ENCODE peak calls at places on chromosomes 7 and 10, in five cellular contexts. F is T-helper 22 cell; S is astrocyte; G is A549; L is stimulated activated CD4-positive, alpha-beta T cell treated with anti-CD3 and anti-CD28 coated beads, Interleukin-2, amount 100 ng/mL, for 48 hours. O is an unnamed sample.
A peak's percentile ranks its signal among the peaks of the same experiment; 100 is the strongest.

GRCh38 chr10:48976208-48976607 is 36.6 kb upstream of the LRRC18 start:
- DNase-seq in F (no peak), S (no peak), G (peak; percentile 32), L (no peak), O (no peak)

GRCh38 chr7:27095050-27095896 is 527 bp downstream of the HOXA1 start:
- DNase-seq in L (no peak), S (peak; percentile 12), F (no peak), G (no peak), O (no peak)

GRCh38 chr7:28631995-28632394 is 219.7 kb downstream of the CREB5 start:
- DNase-seq in G (no peak), F (no peak), S (no peak), L (no peak), O (no peak)

GRCh38 chr10:86401588-86402282 is 35.1 kb upstream of the GRID1 start:
- DNase-seq in F (no peak), G (peak; percentile 31), S (no peak), L (no peak), O (no peak)

GRCh38 chr10:20957744-20958143 is 60.6 kb upstream of the NEBL start:
- DNase-seq in L (no peak), S (no peak), G (no peak), F (no peak), O (no peak)

GRCh38 chr7:1666779-1667565 is 3.1 kb upstream of the ELFN1 start:
- DNase-seq in S (no peak), F (no peak), L (no peak), G (peak; percentile 32), O (no peak)

GRCh38 chr7:158267737-158268435 is 319.7 kb downstream of the PTPRN2 start:
- DNase-seq in S (no peak), F (no peak), G (no peak), L (no peak), O (no peak)

GRCh38 chr10:117736655-117737054 is 194.1 kb downstream of the EMX2 start:
- DNase-seq in G (peak; percentile 27), F (no peak), S (no peak), L (no peak), O (no peak)

GRCh38 chr10:29412452-29413004 is 123.7 kb downstream of the LYZL1 start:
- DNase-seq in F (no peak), S (no peak), L (no peak), G (no peak), O (no peak)

GRCh38 chr7:123601530-123601929 is at the start of gene ASB15:
- DNase-seq in G (no peak), F (no peak), L (no peak), S (no peak), O (no peak)

GRCh38 chr7:51187941-51188340 is 128.7 kb downstream of the COBL start:
- DNase-seq in S (no peak), F (no peak), L (no peak), G (peak; percentile 36), O (no peak)

GRCh38 chr10:96585726-96586418 is 940 bp downstream of the TM9SF3 start:
- DNase-seq in G (no peak), S (peak; percentile 12), L (no peak), F (peak; percentile 5), O (no peak)

GRCh38 chr10:73905256-73906018 is 5.5 kb upstream of the PLAU start:
- DNase-seq in F (no peak), S (no peak), L (no peak), G (no peak), O (no peak)

GRCh38 chr10:48701139-48701901 is 16.6 kb downstream of the WDFY4 start:
- DNase-seq in F (no peak), S (no peak), L (no peak), G (no peak), O (no peak)

GRCh38 chr10:10564081-10564480 is 453.6 kb upstream of the CELF2 start:
- DNase-seq in G (no peak), F (no peak), S (no peak), L (no peak), O (no peak)

GRCh38 chr7:105877736-105878135 is 1.3 kb upstream of the ATXN7L1 start:
- DNase-seq in F (no peak), G (no peak), L (no peak), S (no peak), O (no peak)

GRCh38 chr10:61939575-61940301 is 38.2 kb downstream of the ARID5B start:
- DNase-seq in F (no peak), S (peak; percentile 82), G (peak; percentile 9), L (no peak), O (peak; percentile 69)

GRCh38 chr10:124010563-124011131 is 82.8 kb downstream of the CHST15 start:
- DNase-seq in G (no peak), S (no peak), L (no peak), F (no peak), O (no peak)

GRCh38 chr10:46304671-46305429 is 18.1 kb downstream of the ANTXRL start:
- DNase-seq in G (no peak), L (no peak), F (no peak), S (no peak), O (no peak)

GRCh38 chr7:7738622-7739021 is 20.2 kb upstream of the RPA3 start:
- DNase-seq in G (no peak), S (no peak), L (no peak), F (no peak), O (no peak)

GRCh38 chr7:2417981-2418481 is 14.6 kb downstream of the CHST12 start:
- DNase-seq in S (peak; percentile 44), L (no peak), G (no peak), F (no peak), O (peak; percentile 29)

GRCh38 chr10:13961853-13962252 is 368.9 kb downstream of the FRMD4A start:
- DNase-seq in F (no peak), G (no peak), S (no peak), L (no peak), O (no peak)

GRCh38 chr7:157579425-157579824 is 242.6 kb downstream of the DNAJB6 start:
- DNase-seq in S (no peak), F (no peak), G (no peak), L (no peak), O (no peak)

GRCh38 chr7:158572000-158572828 is 15.4 kb downstream of the PTPRN2 start:
- DNase-seq in F (no peak), G (peak; percentile 63), L (no peak), S (no peak), O (peak; percentile 15)

GRCh38 chr7:140060788-140061606 is 1.8 kb downstream of the PARP12 start:
- DNase-seq in S (peak; percentile 65), G (no peak), F (no peak), L (no peak), O (no peak)

GRCh38 chr7:151869968-151870918 is 6.7 kb downstream of the PRKAG2 start:
- DNase-seq in G (peak; percentile 31), L (no peak), F (no peak), S (no peak), O (no peak)